ENCODE peak calls at places on chromosome 17, in four cellular contexts. T, H, E and A are unnamed samples.

GRCh38 chr17:45426561-45426960 is 6.1 kb downstream of the ARHGAP27 start:
- DNase-seq in E (no peak), T (no peak), H (no peak), A (no peak)

GRCh38 chr17:4658478-4659305 is 17.2 kb upstream of the ALOX15 start:
- DNase-seq in T (no peak), H (no peak), E (no peak), A (no peak)

GRCh38 chr17:45363498-45363897 is 46.7 kb upstream of the MAP3K14 start:
- DNase-seq in E (no peak), T (peak; percentile 2), H (no peak), A (no peak)

GRCh38 chr17:27526603-27527002 is 70.4 kb downstream of the KSR1 start:
- DNase-seq in E (peak; percentile 16), H (no peak), T (no peak), A (no peak)

GRCh38 chr17:78258323-78259229 is 27.1 kb downstream of the TMEM235 start:
- DNase-seq in H (peak; percentile 36), E (peak; percentile 41), T (no peak), A (no peak)

GRCh38 chr17:82097187-82097918 is 683 bp downstream of the FASN start:
- DNase-seq in T (no peak), H (peak; percentile 16), E (no peak), A (peak; percentile 66)

GRCh38 chr17:20944014-20944905 is 98.6 kb downstream of the USP22 start:
- DNase-seq in H (no peak), E (peak; percentile 13), T (no peak), A (peak; percentile 72)

GRCh38 chr17:18182978-18183333 is 672 bp upstream of the ALKBH5 start:
- DNase-seq in E (no peak), T (peak; percentile 94), H (peak; percentile 77), A (peak; percentile 91)

GRCh38 chr17:59355695-59356323 is 24.4 kb downstream of the YPEL2 start:
- DNase-seq in T (no peak), H (no peak), E (no peak), A (no peak)

GRCh38 chr17:82248815-82249638 is 20.2 kb downstream of the SLC16A3 start:
- DNase-seq in H (no peak), T (no peak), E (no peak), A (no peak)

GRCh38 chr17:58706351-58707140 is 14.1 kb downstream of the RAD51C start:
- DNase-seq in T (no peak), H (no peak), E (no peak), A (no peak)

GRCh38 chr17:43020789-43021738 is 1.1 kb downstream of the VAT1 start:
- DNase-seq in H (no peak), T (peak; percentile 88), E (peak; percentile 52), A (peak; percentile 68)

GRCh38 chr17:3534881-3535252 is 22.7 kb downstream of the TRPV3 start:
- DNase-seq in E (no peak), H (no peak), T (no peak), A (peak; percentile 49)

GRCh38 chr17:41734139-41734948 is at the start of gene HAP1:
- DNase-seq in T (no peak), H (no peak), E (no peak), A (no peak)

GRCh38 chr17:66474258-66474657 is 171.8 kb downstream of the PRKCA start:
- DNase-seq in E (no peak), T (no peak), H (no peak), A (no peak)

GRCh38 chr17:72166040-72166439 is 45.2 kb downstream of the SOX9 start:
- DNase-seq in H (no peak), T (no peak), E (no peak), A (no peak)

GRCh38 chr17:5533486-5534315 is 47.3 kb downstream of the MIS12 start:
- DNase-seq in H (no peak), E (no peak), T (no peak), A (no peak)

GRCh38 chr17:38326996-38327792 is 16.6 kb downstream of the GPR179 start:
- DNase-seq in E (peak; percentile 29), H (no peak), T (peak; percentile 62), A (no peak)

GRCh38 chr17:4721203-4722135 is 9.8 kb upstream of the MED11 start:
- DNase-seq in H (no peak), E (no peak), T (no peak), A (no peak)

GRCh38 chr17:42190491-42191180 is 3.7 kb downstream of the GHDC start:
- DNase-seq in H (no peak), E (no peak), T (no peak), A (no peak)

GRCh38 chr17:30021708-30022317 is 80.4 kb downstream of the EFCAB5 start:
- DNase-seq in T (no peak), E (peak; percentile 73), H (peak; percentile 14), A (peak; percentile 77)

GRCh38 chr17:35130392-35130791 is 9.0 kb downstream of the FNDC8 start:
- DNase-seq in T (peak; percentile 57), H (no peak), E (no peak), A (no peak)

GRCh38 chr17:77423589-77424451 is 283.1 kb downstream of the SEC14L1 start:
- DNase-seq in E (no peak), T (peak; percentile 98), H (no peak), A (no peak)

GRCh38 chr17:57442401-57442823 is 186.1 kb downstream of the MSI2 start:
- DNase-seq in E (peak; percentile 20), H (no peak), T (no peak), A (no peak)

GRCh38 chr17:6104956-6105355 is 34.8 kb downstream of the WSCD1 start:
- DNase-seq in T (no peak), E (no peak), H (no peak), A (no peak)

GRCh38 chr17:15446036-15446435 is 21.4 kb downstream of the CDRT4 start:
- DNase-seq in T (no peak), E (no peak), H (no peak), A (no peak)

GRCh38 chr17:28940142-28940541 is 11.2 kb downstream of the PHF12 start:
- DNase-seq in T (no peak), E (no peak), H (no peak), A (no peak)

GRCh38 chr17:50177983-50178834 is 12.4 kb downstream of the SGCA start:
- DNase-seq in E (peak; percentile 77), T (peak; percentile 96), H (peak; percentile 27), A (peak; percentile 85)

GRCh38 chr17:76841776-76842405 is 26.3 kb upstream of the MGAT5B start:
- DNase-seq in T (no peak), H (no peak), E (peak; percentile 47), A (no peak)

GRCh38 chr17:2782030-2782429 is 14.2 kb upstream of the RAP1GAP2 start:
- DNase-seq in H (no peak), T (no peak), E (no peak), A (no peak)

GRCh38 chr17:72336026-72336803 is 215.4 kb downstream of the SOX9 start:
- DNase-seq in H (no peak), T (no peak), E (no peak), A (no peak)

GRCh38 chr17:69358688-69359596 is 32.0 kb upstream of the ABCA5 start:
- DNase-seq in T (no peak), E (peak; percentile 27), H (no peak), A (peak; percentile 86)